ENCODE peak calls at places on chromosomes 12 and 14, in six cellular contexts. One of them, this sample, is unnamed.

GRCh38 chr12:68514807-68515411 is 95.8 kb upstream of the RAP1B start:
- DNase-seq in PC-3: no peak
- DNase-seq in nephron progenitor cell: no peak
- DNase-seq in glutamatergic neuron: no peak
- DNase-seq in lung: no peak
- DNase-seq in WTC11: no peak
- DNase-seq in this sample: no peak

GRCh38 chr14:46973295-46973694 is 321.7 kb upstream of the RPL10L start:
- DNase-seq in PC-3: no peak
- DNase-seq in nephron progenitor cell: no peak
- DNase-seq in glutamatergic neuron: no peak
- DNase-seq in lung: no peak
- DNase-seq in WTC11: no peak
- DNase-seq in this sample: no peak

GRCh38 chr12:109685574-109686447 is 27.8 kb upstream of the FAM222A start:
- DNase-seq in PC-3: no peak
- DNase-seq in nephron progenitor cell: no peak
- DNase-seq in glutamatergic neuron: no peak
- DNase-seq in lung: no peak
- DNase-seq in WTC11: no peak
- DNase-seq in this sample: no peak

GRCh38 chr12:8065991-8066594 is at the start of gene C3AR1:
- DNase-seq in PC-3: peak; percentile 50
- DNase-seq in nephron progenitor cell: no peak
- DNase-seq in glutamatergic neuron: no peak
- DNase-seq in lung: no peak
- DNase-seq in WTC11: no peak
- DNase-seq in this sample: peak; percentile 52

GRCh38 chr12:121590476-121591143 is 9.8 kb upstream of the KDM2B start:
- DNase-seq in PC-3: no peak
- DNase-seq in nephron progenitor cell: peak; percentile 20
- DNase-seq in glutamatergic neuron: no peak
- DNase-seq in lung: no peak
- DNase-seq in WTC11: no peak
- DNase-seq in this sample: peak; percentile 79

GRCh38 chr12:22562187-22563028 is 18.1 kb upstream of the C2CD5 start:
- DNase-seq in PC-3: no peak
- DNase-seq in nephron progenitor cell: no peak
- DNase-seq in glutamatergic neuron: no peak
- DNase-seq in lung: no peak
- DNase-seq in WTC11: no peak
- DNase-seq in this sample: no peak

GRCh38 chr12:122140467-122141257 is 33.4 kb downstream of the IL31 start:
- DNase-seq in PC-3: no peak
- DNase-seq in nephron progenitor cell: no peak
- DNase-seq in glutamatergic neuron: no peak
- DNase-seq in lung: no peak
- DNase-seq in WTC11: no peak
- DNase-seq in this sample: no peak

GRCh38 chr12:117875652-117876491 is 92.9 kb downstream of the KSR2 start:
- DNase-seq in PC-3: no peak
- DNase-seq in nephron progenitor cell: peak; percentile 87
- DNase-seq in glutamatergic neuron: peak; percentile 84
- DNase-seq in lung: no peak
- DNase-seq in WTC11: peak; percentile 86
- DNase-seq in this sample: peak; percentile 61

GRCh38 chr12:11697670-11698387 is 48.4 kb downstream of the ETV6 start:
- DNase-seq in PC-3: peak; percentile 43
- DNase-seq in nephron progenitor cell: no peak
- DNase-seq in glutamatergic neuron: no peak
- DNase-seq in lung: no peak
- DNase-seq in WTC11: no peak
- DNase-seq in this sample: no peak

GRCh38 chr12:106248177-106248848 is 493 bp upstream of the CKAP4 start:
- DNase-seq in PC-3: peak; percentile 58
- DNase-seq in nephron progenitor cell: no peak
- DNase-seq in glutamatergic neuron: peak; percentile 64
- DNase-seq in lung: peak; percentile 63
- DNase-seq in WTC11: peak; percentile 53
- DNase-seq in this sample: peak; percentile 54

GRCh38 chr12:38456769-38457168 is 140.2 kb downstream of the ALG10B start:
- DNase-seq in PC-3: no peak
- DNase-seq in nephron progenitor cell: no peak
- DNase-seq in glutamatergic neuron: no peak
- DNase-seq in lung: no peak
- DNase-seq in WTC11: no peak
- DNase-seq in this sample: no peak

GRCh38 chr12:107967170-107967569 is 161.9 kb upstream of the WSCD2 start:
- DNase-seq in PC-3: peak; percentile 5
- DNase-seq in nephron progenitor cell: no peak
- DNase-seq in glutamatergic neuron: no peak
- DNase-seq in lung: no peak
- DNase-seq in WTC11: no peak
- DNase-seq in this sample: no peak

GRCh38 chr12:18861287-18861858 is 123.5 kb downstream of the CAPZA3 start:
- DNase-seq in PC-3: peak; percentile 72
- DNase-seq in nephron progenitor cell: no peak
- DNase-seq in glutamatergic neuron: no peak
- DNase-seq in lung: no peak
- DNase-seq in WTC11: no peak
- DNase-seq in this sample: no peak

GRCh38 chr12:11652351-11653040 is 3.0 kb downstream of the ETV6 start:
- DNase-seq in PC-3: peak; percentile 19
- DNase-seq in nephron progenitor cell: no peak
- DNase-seq in glutamatergic neuron: no peak
- DNase-seq in lung: no peak
- DNase-seq in WTC11: no peak
- DNase-seq in this sample: peak; percentile 63

GRCh38 chr12:53770281-53770680 is 18.5 kb upstream of the CISTR start:
- DNase-seq in PC-3: peak; percentile 97
- DNase-seq in nephron progenitor cell: no peak
- DNase-seq in glutamatergic neuron: no peak
- DNase-seq in lung: no peak
- DNase-seq in WTC11: no peak
- DNase-seq in this sample: no peak

GRCh38 chr14:85529803-85530574 is at the start of gene FLRT2:
- DNase-seq in PC-3: no peak
- DNase-seq in nephron progenitor cell: peak; percentile 37
- DNase-seq in glutamatergic neuron: peak; percentile 52
- DNase-seq in lung: no peak
- DNase-seq in WTC11: peak; percentile 33
- DNase-seq in this sample: no peak

GRCh38 chr12:69657376-69658137 is 41.5 kb downstream of the BEST3 start:
- DNase-seq in PC-3: no peak
- DNase-seq in nephron progenitor cell: peak; percentile 54
- DNase-seq in glutamatergic neuron: no peak
- DNase-seq in lung: no peak
- DNase-seq in WTC11: no peak
- DNase-seq in this sample: no peak

GRCh38 chr14:77314539-77314938 is 6.1 kb downstream of the POMT2 start:
- DNase-seq in PC-3: peak; percentile 47
- DNase-seq in nephron progenitor cell: no peak
- DNase-seq in glutamatergic neuron: no peak
- DNase-seq in lung: no peak
- DNase-seq in WTC11: no peak
- DNase-seq in this sample: no peak

GRCh38 chr14:77318006-77318553 is 2.6 kb downstream of the POMT2 start:
- DNase-seq in PC-3: no peak
- DNase-seq in nephron progenitor cell: no peak
- DNase-seq in glutamatergic neuron: no peak
- DNase-seq in lung: no peak
- DNase-seq in WTC11: no peak
- DNase-seq in this sample: no peak

GRCh38 chr14:77319416-77319815 is 1.3 kb downstream of the POMT2 start:
- DNase-seq in PC-3: peak; percentile 49
- DNase-seq in nephron progenitor cell: peak; percentile 32
- DNase-seq in glutamatergic neuron: no peak
- DNase-seq in lung: no peak
- DNase-seq in WTC11: no peak
- DNase-seq in this sample: no peak

GRCh38 chr14:77315115-77315944 is 5.4 kb downstream of the POMT2 start:
- DNase-seq in PC-3: no peak
- DNase-seq in nephron progenitor cell: no peak
- DNase-seq in glutamatergic neuron: no peak
- DNase-seq in lung: no peak
- DNase-seq in WTC11: no peak
- DNase-seq in this sample: no peak

GRCh38 chr14:77316872-77317271 is 3.8 kb downstream of the POMT2 start:
- DNase-seq in PC-3: peak; percentile 74
- DNase-seq in nephron progenitor cell: no peak
- DNase-seq in glutamatergic neuron: no peak
- DNase-seq in lung: no peak
- DNase-seq in WTC11: no peak
- DNase-seq in this sample: no peak
- TF ChIP-seq CTCF in PC-3: no peak
- TF ChIP-seq CTCF in nephron progenitor cell: no peak
- TF ChIP-seq CTCF in glutamatergic neuron: no peak
- TF ChIP-seq CTCF in lung: no peak
- TF ChIP-seq CTCF in WTC11: no peak
- TF ChIP-seq CTCF in this sample: no peak

GRCh38 chr12:101854747-101855146 is 22.6 kb upstream of the DRAM1 start:
- DNase-seq in PC-3: no peak
- DNase-seq in nephron progenitor cell: no peak
- DNase-seq in glutamatergic neuron: no peak
- DNase-seq in lung: no peak
- DNase-seq in WTC11: no peak
- DNase-seq in this sample: no peak

GRCh38 chr12:101847325-101847724 is 16.6 kb upstream of the GNPTAB start:
- DNase-seq in PC-3: no peak
- DNase-seq in nephron progenitor cell: no peak
- DNase-seq in glutamatergic neuron: no peak
- DNase-seq in lung: no peak
- DNase-seq in WTC11: no peak
- DNase-seq in this sample: no peak

GRCh38 chr12:101852998-101853397 is 22.2 kb upstream of the GNPTAB start:
- DNase-seq in PC-3: no peak
- DNase-seq in nephron progenitor cell: no peak
- DNase-seq in glutamatergic neuron: no peak
- DNase-seq in lung: no peak
- DNase-seq in WTC11: no peak
- DNase-seq in this sample: no peak

GRCh38 chr12:101845312-101845711 is 14.6 kb upstream of the GNPTAB start:
- DNase-seq in PC-3: no peak
- DNase-seq in nephron progenitor cell: no peak
- DNase-seq in glutamatergic neuron: no peak
- DNase-seq in lung: no peak
- DNase-seq in WTC11: no peak
- DNase-seq in this sample: no peak

GRCh38 chr12:101850199-101850598 is 19.4 kb upstream of the GNPTAB start:
- DNase-seq in PC-3: no peak
- DNase-seq in nephron progenitor cell: no peak
- DNase-seq in glutamatergic neuron: no peak
- DNase-seq in lung: no peak
- DNase-seq in WTC11: no peak
- DNase-seq in this sample: no peak
- TF ChIP-seq CTCF in PC-3: no peak
- TF ChIP-seq CTCF in nephron progenitor cell: no peak
- TF ChIP-seq CTCF in glutamatergic neuron: no peak
- TF ChIP-seq CTCF in lung: no peak
- TF ChIP-seq CTCF in WTC11: no peak
- TF ChIP-seq CTCF in this sample: no peak

GRCh38 chr12:43736921-43737440 is 21.6 kb downstream of the PUS7L start:
- DNase-seq in PC-3: no peak
- DNase-seq in nephron progenitor cell: no peak
- DNase-seq in glutamatergic neuron: no peak
- DNase-seq in lung: no peak
- DNase-seq in WTC11: no peak
- DNase-seq in this sample: no peak

GRCh38 chr12:43730283-43730682 is 28.3 kb downstream of the PUS7L start:
- DNase-seq in PC-3: no peak
- DNase-seq in nephron progenitor cell: no peak
- DNase-seq in glutamatergic neuron: no peak
- DNase-seq in lung: no peak
- DNase-seq in WTC11: no peak
- DNase-seq in this sample: no peak

GRCh38 chr12:43737646-43738045 is 20.9 kb downstream of the PUS7L start:
- DNase-seq in PC-3: peak; percentile 68
- DNase-seq in nephron progenitor cell: no peak
- DNase-seq in glutamatergic neuron: no peak
- DNase-seq in lung: no peak
- DNase-seq in WTC11: no peak
- DNase-seq in this sample: no peak

GRCh38 chr12:43728698-43729097 is 29.9 kb downstream of the PUS7L start:
- DNase-seq in PC-3: no peak
- DNase-seq in nephron progenitor cell: no peak
- DNase-seq in glutamatergic neuron: no peak
- DNase-seq in lung: no peak
- DNase-seq in WTC11: no peak
- DNase-seq in this sample: no peak

DNA sequence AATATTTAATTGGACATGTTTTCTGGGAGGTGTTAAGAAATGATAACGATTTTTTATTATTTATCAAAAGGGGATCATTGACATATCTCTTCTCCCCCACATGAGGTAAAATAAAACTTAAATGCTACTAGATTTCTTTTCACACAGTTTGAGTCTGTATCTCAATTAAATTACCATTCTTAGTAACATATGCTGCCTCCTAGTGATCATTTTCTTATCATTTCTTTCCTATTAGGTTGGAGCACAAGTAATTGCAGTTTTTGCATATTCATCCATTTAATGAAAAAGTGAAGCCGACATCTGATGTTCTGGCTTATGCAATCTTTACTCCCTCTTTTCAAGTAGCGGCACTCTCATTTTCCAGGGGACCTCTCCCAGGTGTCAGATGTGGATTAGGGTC is 24.9 kb downstream of the PUS7L start:
- DNase-seq in PC-3: no peak
- DNase-seq in nephron progenitor cell: no peak
- DNase-seq in glutamatergic neuron: no peak
- DNase-seq in lung: no peak
- DNase-seq in WTC11: no peak
- DNase-seq in this sample: no peak
- TF ChIP-seq CTCF in PC-3: peak; percentile 47
- TF ChIP-seq CTCF in nephron progenitor cell: no peak
- TF ChIP-seq CTCF in glutamatergic neuron: no peak
- TF ChIP-seq CTCF in lung: no peak
- TF ChIP-seq CTCF in WTC11: no peak
- TF ChIP-seq CTCF in this sample: no peak

GRCh38 chr14:102875652-102876051 is 46.8 kb upstream of the AMN start:
- DNase-seq in PC-3: no peak
- DNase-seq in nephron progenitor cell: no peak
- DNase-seq in glutamatergic neuron: no peak
- DNase-seq in lung: no peak
- DNase-seq in WTC11: no peak
- DNase-seq in this sample: no peak

GRCh38 chr14:102878174-102878969 is 44.1 kb upstream of the AMN start:
- DNase-seq in PC-3: no peak
- DNase-seq in nephron progenitor cell: no peak
- DNase-seq in glutamatergic neuron: no peak
- DNase-seq in lung: no peak
- DNase-seq in WTC11: peak; percentile 38
- DNase-seq in this sample: no peak

GRCh38 chr14:102882233-102882906 is 40.1 kb upstream of the AMN start:
- DNase-seq in PC-3: no peak
- DNase-seq in nephron progenitor cell: no peak
- DNase-seq in glutamatergic neuron: no peak
- DNase-seq in lung: no peak
- DNase-seq in WTC11: no peak
- DNase-seq in this sample: no peak

GRCh38 chr14:102883028-102883953 is 39.2 kb upstream of the AMN start:
- DNase-seq in PC-3: no peak
- DNase-seq in nephron progenitor cell: no peak
- DNase-seq in glutamatergic neuron: no peak
- DNase-seq in lung: no peak
- DNase-seq in WTC11: no peak
- DNase-seq in this sample: no peak

GRCh38 chr14:102878970-102879460 is 43.4 kb upstream of the AMN start:
- DNase-seq in PC-3: no peak
- DNase-seq in nephron progenitor cell: no peak
- DNase-seq in glutamatergic neuron: no peak
- DNase-seq in lung: peak; percentile 37
- DNase-seq in WTC11: no peak
- DNase-seq in this sample: no peak
- TF ChIP-seq CTCF in PC-3: peak; percentile 1
- TF ChIP-seq CTCF in nephron progenitor cell: no peak
- TF ChIP-seq CTCF in glutamatergic neuron: no peak
- TF ChIP-seq CTCF in lung: no peak
- TF ChIP-seq CTCF in WTC11: peak; percentile 10
- TF ChIP-seq CTCF in this sample: no peak